ENCODE peak calls at places on chromosome 4, in four cellular contexts. U is H9, N is ascending aorta, S is endodermal cell. C is an unnamed sample. For H3K9me3, the result is how much of the 10 kb centered on the place peaks cover.

GRCh38 chr4:38815879-38816782 is 11.5 kb upstream of the TLR1 start:
- DNase-seq in U (no peak), N (no peak), S (no peak), C (no peak)

GRCh38 chr4:86400216-86400615 is 40.4 kb upstream of the MAPK10 start:
- DNase-seq in U (no peak), N (no peak), S (no peak), C (no peak)

GRCh38 chr4:139857021-139857420 is 191.4 kb downstream of the MGST2 start:
- DNase-seq in U (no peak), N (no peak), S (no peak), C (no peak)

GRCh38 chr4:125368684-125369083 is 53.9 kb downstream of the FAT4 start:
- DNase-seq in U (no peak), N (no peak), S (no peak), C (no peak)

GRCh38 chr4:53478671-53479456 is 101.4 kb downstream of the FIP1L1 start:
- DNase-seq in U (no peak), N (no peak), S (no peak), C (no peak)

GRCh38 chr4:180641495-180641894 is 1601.7 kb upstream of the TENM3 start:
- DNase-seq in U (no peak), N (no peak), S (no peak), C (no peak)

GRCh38 chr4:2803624-2804448 is 11.0 kb downstream of the SH3BP2 start:
- DNase-seq in U (no peak), N (no peak), S (no peak), C (no peak)

GRCh38 chr4:101244349-101244748 is 103.0 kb downstream of the PPP3CA start:
- DNase-seq in U (no peak), N (no peak), S (no peak), C (no peak)

GRCh38 chr4:14853186-14853946 is 148.9 kb upstream of the CPEB2 start:
- DNase-seq in U (no peak), N (no peak), S (no peak), C (no peak)

GRCh38 chr4:74543983-74544382 is 99.0 kb downstream of the AREG start:
- DNase-seq in U (no peak), N (no peak), S (no peak), C (no peak)

GRCh38 chr4:137125011-137125410 is 407.3 kb downstream of the PCDH18 start:
- DNase-seq in U (no peak), N (no peak), S (no peak), C (no peak)

GRCh38 chr4:55297346-55297745 is 48.7 kb upstream of the SRD5A3 start:
- DNase-seq in U (no peak), N (no peak), S (no peak), C (no peak)

GRCh38 chr4:8721621-8722020 is 129.1 kb downstream of the CPZ start:
- DNase-seq in U (no peak), N (peak), S (peak), C (no peak)

GRCh38 chr4:24638396-24638875 is 54.1 kb upstream of the DHX15 start:
- DNase-seq in U (no peak), N (no peak), S (no peak), C (no peak)

GRCh38 chr4:83361416-83362196 is 27.0 kb upstream of the HPSE start:
- DNase-seq in U (peak), N (no peak), S (peak), C (no peak)

GRCh38 chr4:32396504-32396903 is 1676.3 kb downstream of the PCDH7 start:
- DNase-seq in U (peak), N (no peak), S (peak), C (no peak)

GRCh38 chr4:86967061-86967460 is 32.2 kb downstream of the AFF1 start:
- DNase-seq in U (no peak), N (no peak), S (no peak), C (no peak)

GRCh38 chr4:62344915-62345314 is 1144.8 kb downstream of the ADGRL3 start:
- DNase-seq in U (no peak), N (no peak), S (no peak), C (no peak)

GRCh38 chr4:2649604-2650114 is 106.5 kb downstream of the TNIP2 start:
- DNase-seq in U (no peak), N (no peak), S (no peak), C (no peak)

GRCh38 chr4:143617994-143618679 is 82.3 kb downstream of the FREM3 start:
- DNase-seq in U (no peak), N (no peak), S (no peak), C (no peak)

GRCh38 chr4:128768373-128768996 is 41.0 kb upstream of the JADE1 start:
- DNase-seq in U (no peak), N (no peak), S (no peak), C (no peak)

GRCh38 chr4:87326460-87326859 is 3.8 kb upstream of the HSD17B13 start:
- DNase-seq in U (no peak), N (no peak), S (no peak), C (no peak)

GRCh38 chr4:83316459-83317170 is 18.0 kb downstream of the HPSE start:
- DNase-seq in U (no peak), N (no peak), S (no peak), C (no peak)

GRCh38 chr4:114921790-114922581 is 191.4 kb downstream of the NDST4 start:
- DNase-seq in U (peak), N (no peak), S (peak), C (no peak)
- H3K27ac ChIP-seq in U (no peak), N (no peak), S (peak), C (no peak)

GRCh38 chr4:27198971-27199370 is 338.3 kb downstream of the STIM2 start:
- DNase-seq in U (no peak), N (no peak), S (no peak), C (no peak)
- TF ChIP-seq CTCF in U (no peak), N (no peak), S (no peak), C (no peak)

DNA sequence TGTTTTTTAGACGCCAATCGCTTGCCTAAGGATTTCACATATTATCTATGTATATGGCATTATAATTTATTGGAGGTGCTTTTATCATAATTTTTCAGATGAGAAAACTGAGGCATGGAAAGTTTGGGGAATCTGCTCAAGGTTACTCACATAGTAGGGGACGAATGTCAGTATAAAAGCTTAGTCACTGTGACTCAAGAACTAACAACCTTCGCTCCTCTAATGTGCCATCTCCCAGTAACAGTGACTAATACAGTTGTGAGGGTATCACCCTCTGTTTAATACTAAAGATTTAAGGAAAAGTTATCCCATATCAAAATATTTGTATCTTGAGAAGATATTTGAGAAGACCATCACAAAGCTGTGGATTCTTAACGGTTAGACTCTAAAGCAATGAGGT is 353.1 kb upstream of the SPOCK3 start:
- DNase-seq in U (no peak), N (no peak), S (no peak), C (no peak)
- H3K9me3 ChIP-seq in U (under half), N (under half), S (under half), C (under half)

DNA sequence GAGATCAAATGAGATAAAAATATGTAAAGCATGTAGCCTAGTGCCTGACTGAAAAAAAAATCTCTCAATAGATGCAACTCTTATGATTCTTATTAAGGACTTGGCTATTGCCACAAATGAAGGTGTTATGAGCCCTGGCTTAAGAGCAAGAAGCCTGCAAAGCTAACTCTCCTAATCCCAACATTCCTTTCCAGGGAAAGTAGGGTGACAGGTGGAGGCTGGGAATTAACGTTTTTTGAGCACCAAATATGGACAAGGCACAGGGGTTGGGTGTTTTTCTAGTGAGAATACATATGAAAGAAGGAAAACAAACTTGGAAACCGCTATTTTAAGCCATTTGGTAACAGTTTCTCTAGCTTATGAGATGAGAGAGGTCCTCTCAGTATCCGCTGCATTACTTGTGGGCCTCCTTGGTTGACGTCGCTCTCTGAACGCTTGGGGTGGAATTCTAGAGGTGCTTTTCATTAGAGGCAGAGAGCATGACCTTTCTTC is 2.4 kb downstream of the RHOH start:
- DNase-seq in U (no peak), N (no peak), S (no peak), C (peak)
- H3K27ac ChIP-seq in U (no peak), N (no peak), S (no peak), C (peak)

DNA sequence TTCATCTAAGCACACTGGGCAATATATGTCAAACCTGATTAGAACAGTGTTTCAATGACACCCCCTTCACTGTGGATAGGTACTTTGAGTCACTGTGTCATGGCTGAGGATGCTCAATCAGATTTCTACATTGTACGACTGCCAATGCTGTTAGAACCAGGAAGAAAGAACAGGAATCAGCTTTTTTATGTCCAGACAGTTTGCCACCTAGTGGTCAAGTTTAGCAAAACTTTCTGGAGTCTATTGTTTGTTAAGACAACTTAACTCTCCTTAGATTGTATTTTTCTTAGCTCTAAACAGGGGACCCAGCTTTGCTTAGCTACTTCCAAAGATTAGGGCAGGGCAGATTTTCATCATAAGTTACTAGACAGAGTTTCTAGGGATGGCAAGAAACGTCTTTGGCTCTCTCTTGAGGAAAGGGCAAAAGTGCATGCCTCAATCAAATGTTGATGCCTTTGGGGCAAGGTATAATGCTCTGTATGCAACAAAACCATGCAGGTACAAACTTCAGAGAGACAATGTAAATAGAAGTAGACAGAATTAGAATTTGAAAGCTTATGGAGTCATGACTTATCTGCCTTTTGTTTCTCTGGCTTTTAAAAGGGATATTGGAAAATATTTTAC is 40.5 kb upstream of the BMP3 start:
- DNase-seq in U (no peak), N (no peak), S (peak), C (no peak)
- TF ChIP-seq CTCF in U (peak), N (no peak), S (peak), C (peak)

GRCh38 chr4:10279261-10279660 is 162.7 kb upstream of the WDR1 start:
- DNase-seq in U (no peak), N (no peak), S (no peak), C (no peak)
- H3K9me3 ChIP-seq in U (under half), N (under half), S (under half), C (under half)

GRCh38 chr4:93731448-93731847 is 97.1 kb upstream of the ATOH1 start:
- DNase-seq in U (no peak), N (no peak), S (peak), C (no peak)
- H3K27ac ChIP-seq in U (no peak), N (no peak), S (no peak), C (no peak)

DNA sequence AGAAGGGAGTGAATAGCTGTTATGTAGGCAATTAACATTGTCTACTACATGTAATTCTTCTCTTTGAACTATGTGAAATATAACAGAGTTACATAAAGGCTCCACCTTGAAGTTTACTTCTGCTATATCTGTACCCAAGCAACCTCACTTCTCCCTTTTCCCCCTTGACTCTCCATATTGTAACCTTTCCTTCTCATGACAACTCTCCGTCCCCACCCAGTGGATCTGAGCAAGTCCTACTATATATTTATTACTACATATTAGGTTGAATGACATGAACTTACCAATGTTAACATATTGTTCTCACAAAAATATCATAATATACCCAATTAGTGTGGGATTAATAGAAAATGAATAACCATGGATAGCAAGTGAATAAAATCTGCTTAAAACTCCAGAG is 93.2 kb upstream of the ATP8A1 start:
- DNase-seq in U (no peak), N (no peak), S (peak), C (no peak)
- TF ChIP-seq CTCF in U (peak), N (no peak), S (peak), C (peak)